ENCODE peak calls at places on chromosomes 16 and 17, in ten cellular contexts. F, V, J, R, L, Y, N, U, S and W are unnamed samples.

GRCh38 chr17:19996086-19996485 is 13.1 kb upstream of the SPECC1 start:
- DNase-seq in F (no peak), V (no peak), J (no peak), R (no peak), L (no peak), Y (no peak), N (no peak), U (no peak), S (no peak), W (no peak)

GRCh38 chr17:75876190-75876937 is 2.0 kb downstream of the TRIM47 start:
- DNase-seq in F (peak; percentile 77), V (no peak), J (no peak), R (peak; percentile 92), L (no peak), Y (no peak), N (no peak), U (peak; percentile 27), S (no peak), W (no peak)

GRCh38 chr16:12426122-12426521 is 377.6 kb downstream of the CPPED1 start:
- DNase-seq in F (no peak), V (no peak), J (no peak), R (no peak), L (peak; percentile 48), Y (no peak), N (no peak), U (no peak), S (no peak), W (no peak)

GRCh38 chr17:2571523-2572303 is 21.7 kb upstream of the PAFAH1B1 start:
- DNase-seq in F (no peak), V (no peak), J (no peak), R (no peak), L (no peak), Y (no peak), N (no peak), U (no peak), S (no peak), W (no peak)

GRCh38 chr17:2564876-2565275 is 28.6 kb upstream of the PAFAH1B1 start:
- DNase-seq in F (peak; percentile 67), V (no peak), J (no peak), R (no peak), L (peak; percentile 21), Y (no peak), N (no peak), U (no peak), S (no peak), W (no peak)

GRCh38 chr16:90046971-90047713 is 27.9 kb upstream of the DBNDD1 start:
- DNase-seq in F (peak; percentile 87), V (no peak), J (no peak), R (no peak), L (peak; percentile 57), Y (no peak), N (no peak), U (no peak), S (peak; percentile 67), W (no peak)

GRCh38 chr16:19810817-19811731 is 73.6 kb downstream of the GPRC5B start:
- DNase-seq in F (no peak), V (peak; percentile 27), J (no peak), R (no peak), L (peak; percentile 88), Y (no peak), N (no peak), U (no peak), S (no peak), W (no peak)

GRCh38 chr16:8885674-8886592 is 3.8 kb downstream of the LITAFD start:
- DNase-seq in F (peak; percentile 64), V (no peak), J (no peak), R (no peak), L (peak; percentile 43), Y (no peak), N (no peak), U (no peak), S (no peak), W (no peak)

GRCh38 chr17:4161179-4161559 is 18.2 kb downstream of the CYB5D2 start:
- DNase-seq in F (no peak), V (no peak), J (no peak), R (no peak), L (peak; percentile 78), Y (peak; percentile 50), N (no peak), U (no peak), S (no peak), W (peak; percentile 40)

GRCh38 chr17:564526-564925 is 150.1 kb downstream of the VPS53 start:
- DNase-seq in F (no peak), V (no peak), J (no peak), R (no peak), L (no peak), Y (no peak), N (no peak), U (no peak), S (no peak), W (no peak)

GRCh38 chr17:21375757-21376584 is at the start of gene KCNJ12:
- DNase-seq in F (no peak), V (no peak), J (no peak), R (no peak), L (peak; percentile 26), Y (no peak), N (no peak), U (no peak), S (no peak), W (no peak)

GRCh38 chr17:63564562-63564961 is 14.3 kb downstream of the DCAF7 start:
- DNase-seq in F (no peak), V (no peak), J (no peak), R (peak; percentile 46), L (no peak), Y (no peak), N (no peak), U (no peak), S (no peak), W (no peak)

GRCh38 chr17:11948791-11949190 is 48.5 kb downstream of the ZNF18 start:
- DNase-seq in F (no peak), V (no peak), J (no peak), R (no peak), L (peak; percentile 89), Y (no peak), N (no peak), U (no peak), S (no peak), W (no peak)

GRCh38 chr17:44628234-44629188 is 27.8 kb upstream of the MEIOC start:
- DNase-seq in F (no peak), V (no peak), J (no peak), R (no peak), L (peak; percentile 40), Y (peak; percentile 61), N (no peak), U (no peak), S (no peak), W (no peak)

GRCh38 chr17:38667099-38667786 is 7.5 kb downstream of the EPOP start:
- DNase-seq in F (peak; percentile 68), V (no peak), J (no peak), R (peak; percentile 89), L (peak; percentile 52), Y (peak; percentile 51), N (no peak), U (peak; percentile 64), S (no peak), W (no peak)

GRCh38 chr16:57818377-57819055 is 16.2 kb upstream of the KIFC3 start:
- DNase-seq in F (no peak), V (no peak), J (no peak), R (no peak), L (no peak), Y (no peak), N (no peak), U (no peak), S (no peak), W (no peak)

DNA sequence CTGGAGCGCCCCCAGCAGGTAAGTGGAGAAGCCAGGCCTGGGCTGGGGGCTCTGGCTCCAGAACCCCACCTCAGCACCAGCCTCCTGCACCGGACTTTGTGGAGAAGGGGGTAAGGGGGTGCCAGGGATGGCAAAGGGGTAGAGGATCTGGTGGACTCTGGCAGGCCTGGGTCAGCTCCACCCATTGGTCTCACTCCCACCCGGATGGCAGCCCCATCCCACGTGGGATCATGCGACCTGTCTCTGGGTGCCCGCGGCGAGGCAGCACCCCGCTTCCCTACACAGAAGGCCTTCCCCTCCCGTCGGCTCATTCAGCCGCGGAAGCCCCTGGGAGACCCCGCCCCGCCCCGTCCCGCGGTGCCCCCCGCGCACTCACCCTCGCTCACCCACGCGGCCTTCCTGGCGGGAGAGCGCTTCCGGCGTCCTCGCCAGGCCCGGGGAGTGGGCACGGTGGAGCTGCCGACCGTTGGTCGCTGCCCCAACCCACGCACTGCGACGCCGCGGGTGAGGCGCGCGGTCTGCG is 498 bp upstream of the PLEKHG4 start:
- DNase-seq in F (no peak), V (no peak), J (peak; percentile 65), R (no peak), L (no peak), Y (no peak), N (no peak), U (no peak), S (no peak), W (no peak)
- TF ChIP-seq CTCF in F (peak; percentile 29), V (no peak), J (no peak), R (no peak), L (peak; percentile 7), Y (no peak), N (peak; percentile 36), U (no peak), S (no peak), W (no peak)

DNA sequence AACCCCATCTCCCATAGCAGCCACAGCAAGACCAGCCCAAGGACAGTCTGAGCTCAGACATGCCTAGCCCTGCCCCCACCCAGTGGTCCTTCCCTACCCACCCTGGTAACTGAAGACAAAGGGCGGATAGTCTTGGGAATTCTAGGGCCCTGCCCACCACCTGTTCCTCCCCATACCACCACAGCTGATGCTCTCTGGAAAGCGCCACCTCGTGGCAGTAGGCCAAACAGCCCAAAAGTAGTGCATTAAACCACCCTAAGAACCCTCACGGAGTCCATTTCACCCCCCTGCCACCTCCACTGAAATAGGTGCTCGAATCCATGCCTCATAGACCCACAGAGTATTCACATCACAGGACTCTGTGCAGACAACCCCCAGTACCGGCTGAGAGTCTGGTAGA is 1021.4 kb downstream of the CDH8 start:
- DNase-seq in F (no peak), V (no peak), J (no peak), R (no peak), L (no peak), Y (no peak), N (no peak), U (no peak), S (no peak), W (no peak)
- TF ChIP-seq CTCF in F (no peak), V (no peak), J (no peak), R (no peak), L (no peak), Y (peak; percentile 53), N (no peak), U (peak; percentile 23), S (no peak), W (no peak)

GRCh38 chr17:42553866-42554249 is 1.1 kb downstream of the HSD17B1 start:
- DNase-seq in F (peak; percentile 74), V (no peak), J (no peak), R (no peak), L (no peak), Y (no peak), N (no peak), U (peak; percentile 32), S (no peak), W (no peak)
- TF ChIP-seq CTCF in F (no peak), V (no peak), J (no peak), R (no peak), L (no peak), Y (no peak), N (peak; percentile 9), U (peak; percentile 43), S (no peak), W (no peak)

DNA sequence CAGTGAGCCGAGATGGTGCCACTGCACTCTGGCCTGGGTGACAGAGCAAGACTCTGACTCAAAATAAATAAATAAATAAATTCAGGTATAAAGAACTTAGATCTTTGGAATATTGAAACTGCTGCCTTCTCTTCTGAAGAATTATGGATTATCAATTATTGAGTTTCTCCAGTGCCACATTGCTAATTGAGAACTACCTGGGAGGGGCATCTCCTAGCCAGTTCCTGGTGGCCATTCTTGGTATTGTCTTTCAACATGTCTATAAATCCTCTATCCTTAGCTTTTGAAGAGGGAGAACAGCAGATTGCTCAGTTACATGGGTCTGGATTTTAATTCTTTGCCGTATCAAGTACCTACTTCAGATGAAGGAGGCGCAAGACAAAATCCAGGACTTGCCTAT is 29.2 kb downstream of the CALCOCO2 start:
- DNase-seq in F (no peak), V (no peak), J (no peak), R (no peak), L (no peak), Y (no peak), N (no peak), U (no peak), S (no peak), W (no peak)
- TF ChIP-seq CTCF in F (no peak), V (peak; percentile 64), J (no peak), R (no peak), L (no peak), Y (peak; percentile 36), N (no peak), U (peak; percentile 32), S (no peak), W (no peak)